ENCODE peak calls at places on chromosome 3, in ten cellular contexts. T is CD4-positive, alpha-beta T cell; Q is tibial nerve; X is T-helper 1 cell; B is stimulated activated CD4-positive, alpha-beta T cell treated with anti-CD3 and anti-CD28 coated beads, Interleukin-2, amount 100 ng/mL, for 24 hours; J is endothelial cell; W is HFFc6; L is T47D; G is activated CD8-positive, alpha-beta T cell treated with anti-CD3 and anti-CD28 coated beads for 36 hours; E is SJSA1. Y is an unnamed sample.

GRCh38 chr3:172982731-172983364 is 158.2 kb downstream of the SPATA16 start:
- DNase-seq in G (no peak), T (no peak), B (no peak), Q (no peak), J (no peak), L (peak), X (no peak), E (no peak), W (no peak), Y (no peak)

GRCh38 chr3:111152506-111152905 is 80.9 kb downstream of the NECTIN3 start:
- DNase-seq in B (no peak), X (no peak), W (peak), E (no peak), Q (no peak), L (no peak), T (no peak), J (no peak), G (no peak), Y (no peak)

GRCh38 chr3:186354100-186354499 is 7.9 kb downstream of the DGKG start:
- DNase-seq in G (no peak), T (no peak), X (no peak), J (no peak), W (no peak), Q (no peak), L (no peak), B (no peak), E (no peak), Y (no peak)

GRCh38 chr3:39783730-39784129 is 25.7 kb upstream of the MYRIP start:
- DNase-seq in L (no peak), B (no peak), X (no peak), Q (no peak), T (no peak), W (no peak), G (no peak), J (no peak), E (no peak), Y (no peak)

GRCh38 chr3:104291878-104292277 is 1074.8 kb upstream of the ALCAM start:
- DNase-seq in G (no peak), W (no peak), T (no peak), B (no peak), E (no peak), X (no peak), L (peak), J (no peak), Q (no peak), Y (no peak)

GRCh38 chr3:195756935-195757302 is 36.1 kb downstream of the MUC20 start:
- DNase-seq in X (no peak), G (no peak), B (no peak), W (no peak), J (no peak), T (no peak), L (no peak), Q (no peak), E (no peak), Y (no peak)

GRCh38 chr3:161854232-161854771 is 357.7 kb downstream of the OTOL1 start:
- DNase-seq in W (peak), X (no peak), T (no peak), G (peak), L (peak), J (peak), E (no peak), Q (no peak), B (no peak), Y (no peak)

GRCh38 chr3:29649815-29650547 is 369.1 kb downstream of the RBMS3 start:
- DNase-seq in J (no peak), T (no peak), G (no peak), X (no peak), Q (no peak), W (no peak), B (no peak), E (peak), L (no peak), Y (no peak)

GRCh38 chr3:126358816-126359181 is 1.6 kb upstream of the KLF15 start:
- DNase-seq in J (no peak), Q (peak), L (no peak), G (no peak), X (no peak), B (no peak), T (no peak), W (no peak), E (no peak), Y (no peak)

Y was measured in SIG-M5.